ENCODE peak calls at places on chromosomes 12 and 14, in eight cellular contexts. One of them, this sample, is unnamed.

GRCh38 chr12:57368349-57369095 is 62.3 kb downstream of the R3HDM2 start:
- DNase-seq in right atrium auricular region: no peak
- DNase-seq in right cardiac atrium: no peak
- DNase-seq in lung: no peak
- DNase-seq in CD8-positive, alpha-beta T cell: no peak
- DNase-seq in tibial nerve: no peak
- DNase-seq in uterus: no peak
- DNase-seq in left ventricle myocardium inferior: no peak
- DNase-seq in this sample: no peak

GRCh38 chr12:20350495-20350894 is 17.8 kb upstream of the PDE3A start:
- DNase-seq in tibial nerve: no peak
- DNase-seq in CD8-positive, alpha-beta T cell: no peak
- DNase-seq in right atrium auricular region: no peak
- DNase-seq in left ventricle myocardium inferior: no peak
- DNase-seq in uterus: no peak
- DNase-seq in right cardiac atrium: no peak
- DNase-seq in lung: no peak
- DNase-seq in this sample: peak; percentile 45

GRCh38 chr12:123131879-123132402 is 18.9 kb downstream of the PITPNM2 start:
- DNase-seq in tibial nerve: no peak
- DNase-seq in uterus: no peak
- DNase-seq in right cardiac atrium: no peak
- DNase-seq in lung: peak; percentile 61
- DNase-seq in left ventricle myocardium inferior: no peak
- DNase-seq in CD8-positive, alpha-beta T cell: peak; percentile 73
- DNase-seq in right atrium auricular region: peak; percentile 63
- DNase-seq in this sample: no peak

GRCh38 chr12:126189856-126190255 is 1124.6 kb downstream of the AACS start:
- DNase-seq in tibial nerve: no peak
- DNase-seq in uterus: no peak
- DNase-seq in CD8-positive, alpha-beta T cell: no peak
- DNase-seq in lung: no peak
- DNase-seq in right atrium auricular region: no peak
- DNase-seq in left ventricle myocardium inferior: no peak
- DNase-seq in right cardiac atrium: no peak
- DNase-seq in this sample: no peak

GRCh38 chr12:39621670-39622069 is 2.1 kb upstream of the ABCD2 start:
- DNase-seq in uterus: no peak
- DNase-seq in CD8-positive, alpha-beta T cell: no peak
- DNase-seq in tibial nerve: no peak
- DNase-seq in right cardiac atrium: no peak
- DNase-seq in right atrium auricular region: no peak
- DNase-seq in lung: no peak
- DNase-seq in left ventricle myocardium inferior: no peak
- DNase-seq in this sample: no peak

GRCh38 chr12:21502164-21502496 is 541 bp downstream of the GOLT1B start:
- DNase-seq in right atrium auricular region: no peak
- DNase-seq in lung: no peak
- DNase-seq in tibial nerve: no peak
- DNase-seq in uterus: no peak
- DNase-seq in right cardiac atrium: peak; percentile 64
- DNase-seq in left ventricle myocardium inferior: no peak
- DNase-seq in CD8-positive, alpha-beta T cell: no peak
- DNase-seq in this sample: no peak

GRCh38 chr12:27969011-27969900 is 3.3 kb downstream of the PTHLH start:
- DNase-seq in uterus: peak; percentile 16
- DNase-seq in tibial nerve: no peak
- DNase-seq in CD8-positive, alpha-beta T cell: no peak
- DNase-seq in lung: no peak
- DNase-seq in right cardiac atrium: peak; percentile 67
- DNase-seq in left ventricle myocardium inferior: peak; percentile 21
- DNase-seq in right atrium auricular region: no peak
- DNase-seq in this sample: no peak

GRCh38 chr12:53533476-53533875 is 26.2 kb upstream of the NPFF start:
- DNase-seq in lung: no peak
- DNase-seq in CD8-positive, alpha-beta T cell: no peak
- DNase-seq in right atrium auricular region: no peak
- DNase-seq in right cardiac atrium: no peak
- DNase-seq in uterus: no peak
- DNase-seq in left ventricle myocardium inferior: no peak
- DNase-seq in tibial nerve: no peak
- DNase-seq in this sample: no peak

GRCh38 chr14:96072076-96072475 is 32.9 kb downstream of the C14orf132 start:
- DNase-seq in uterus: no peak
- DNase-seq in right cardiac atrium: no peak
- DNase-seq in right atrium auricular region: no peak
- DNase-seq in CD8-positive, alpha-beta T cell: no peak
- DNase-seq in lung: no peak
- DNase-seq in tibial nerve: no peak
- DNase-seq in left ventricle myocardium inferior: no peak
- DNase-seq in this sample: no peak

GRCh38 chr12:106392746-106393145 is 35.2 kb downstream of the POLR3B start:
- DNase-seq in uterus: no peak
- DNase-seq in tibial nerve: no peak
- DNase-seq in left ventricle myocardium inferior: no peak
- DNase-seq in lung: no peak
- DNase-seq in CD8-positive, alpha-beta T cell: no peak
- DNase-seq in right cardiac atrium: no peak
- DNase-seq in right atrium auricular region: no peak
- DNase-seq in this sample: no peak

GRCh38 chr12:7439579-7440505 is 4.1 kb downstream of the CD163L1 start:
- DNase-seq in lung: peak; percentile 51
- DNase-seq in CD8-positive, alpha-beta T cell: no peak
- DNase-seq in right atrium auricular region: no peak
- DNase-seq in uterus: no peak
- DNase-seq in right cardiac atrium: peak; percentile 56
- DNase-seq in left ventricle myocardium inferior: no peak
- DNase-seq in tibial nerve: no peak
- DNase-seq in this sample: peak; percentile 89

GRCh38 chr12:13211859-13212664 is 15.5 kb downstream of the EMP1 start:
- DNase-seq in right atrium auricular region: no peak
- DNase-seq in CD8-positive, alpha-beta T cell: peak; percentile 71
- DNase-seq in uterus: peak; percentile 59
- DNase-seq in tibial nerve: peak; percentile 80
- DNase-seq in left ventricle myocardium inferior: no peak
- DNase-seq in right cardiac atrium: no peak
- DNase-seq in lung: peak; percentile 62
- DNase-seq in this sample: no peak

GRCh38 chr12:127552838-127553237 is 714.1 kb upstream of the TMEM132C start:
- DNase-seq in right cardiac atrium: no peak
- DNase-seq in left ventricle myocardium inferior: no peak
- DNase-seq in tibial nerve: no peak
- DNase-seq in uterus: no peak
- DNase-seq in lung: no peak
- DNase-seq in CD8-positive, alpha-beta T cell: no peak
- DNase-seq in right atrium auricular region: no peak
- DNase-seq in this sample: no peak

GRCh38 chr14:51616724-51617409 is 34.8 kb upstream of the FRMD6 start:
- DNase-seq in tibial nerve: no peak
- DNase-seq in left ventricle myocardium inferior: no peak
- DNase-seq in uterus: no peak
- DNase-seq in lung: peak; percentile 37
- DNase-seq in right cardiac atrium: no peak
- DNase-seq in right atrium auricular region: no peak
- DNase-seq in CD8-positive, alpha-beta T cell: no peak
- DNase-seq in this sample: peak; percentile 65

GRCh38 chr12:3253682-3254275 is 176.6 kb downstream of the TSPAN9 start:
- DNase-seq in lung: no peak
- DNase-seq in right atrium auricular region: no peak
- DNase-seq in right cardiac atrium: peak; percentile 60
- DNase-seq in tibial nerve: no peak
- DNase-seq in left ventricle myocardium inferior: peak; percentile 56
- DNase-seq in CD8-positive, alpha-beta T cell: no peak
- DNase-seq in uterus: no peak
- DNase-seq in this sample: no peak

GRCh38 chr14:105493921-105494605 is 3.0 kb downstream of the TEDC1 start:
- DNase-seq in left ventricle myocardium inferior: peak; percentile 11
- DNase-seq in uterus: no peak
- DNase-seq in right atrium auricular region: no peak
- DNase-seq in lung: no peak
- DNase-seq in tibial nerve: no peak
- DNase-seq in CD8-positive, alpha-beta T cell: no peak
- DNase-seq in right cardiac atrium: peak; percentile 70
- DNase-seq in this sample: no peak

GRCh38 chr14:56816575-56817391 is 6.5 kb upstream of the OTX2 start:
- DNase-seq in CD8-positive, alpha-beta T cell: no peak
- DNase-seq in tibial nerve: no peak
- DNase-seq in lung: no peak
- DNase-seq in uterus: no peak
- DNase-seq in right cardiac atrium: no peak
- DNase-seq in right atrium auricular region: no peak
- DNase-seq in left ventricle myocardium inferior: no peak
- DNase-seq in this sample: no peak
- H3K4me3 ChIP-seq in CD8-positive, alpha-beta T cell: no peak overlapping the region
- H3K4me3 ChIP-seq in tibial nerve: no peak overlapping the region
- H3K4me3 ChIP-seq in lung: no peak overlapping the region
- H3K4me3 ChIP-seq in uterus: no peak overlapping the region
- H3K4me3 ChIP-seq in right cardiac atrium: no peak overlapping the region
- H3K4me3 ChIP-seq in right atrium auricular region: no peak overlapping the region
- H3K4me3 ChIP-seq in left ventricle myocardium inferior: no peak overlapping the region
- H3K4me3 ChIP-seq in this sample: no peak overlapping the region

GRCh38 chr12:116734156-116734768 is 3.6 kb downstream of the SPRING1 start:
- DNase-seq in right atrium auricular region: no peak
- DNase-seq in uterus: no peak
- DNase-seq in left ventricle myocardium inferior: no peak
- DNase-seq in tibial nerve: no peak
- DNase-seq in CD8-positive, alpha-beta T cell: no peak
- DNase-seq in lung: no peak
- DNase-seq in right cardiac atrium: no peak
- DNase-seq in this sample: no peak

GRCh38 chr12:116735084-116735483 is 2.8 kb downstream of the SPRING1 start:
- DNase-seq in lung: no peak
- DNase-seq in left ventricle myocardium inferior: no peak
- DNase-seq in right cardiac atrium: no peak
- DNase-seq in CD8-positive, alpha-beta T cell: no peak
- DNase-seq in right atrium auricular region: no peak
- DNase-seq in uterus: no peak
- DNase-seq in tibial nerve: no peak
- DNase-seq in this sample: no peak

GRCh38 chr12:116737774-116738657 is at the start of the genes RNFT2 and SPRING1:
- DNase-seq in tibial nerve: peak; percentile 99
- DNase-seq in uterus: peak; percentile 99
- DNase-seq in CD8-positive, alpha-beta T cell: peak; percentile 99
- DNase-seq in right cardiac atrium: peak; percentile 100
- DNase-seq in lung: peak; percentile 100
- DNase-seq in left ventricle myocardium inferior: peak; percentile 99
- DNase-seq in right atrium auricular region: peak; percentile 99
- DNase-seq in this sample: peak; percentile 99

GRCh38 chr12:116736962-116737773 is 701 bp downstream of the SPRING1 start:
- DNase-seq in uterus: no peak
- DNase-seq in tibial nerve: no peak
- DNase-seq in right atrium auricular region: no peak
- DNase-seq in CD8-positive, alpha-beta T cell: no peak
- DNase-seq in lung: no peak
- DNase-seq in right cardiac atrium: no peak
- DNase-seq in left ventricle myocardium inferior: no peak
- DNase-seq in this sample: peak; percentile 9

GRCh38 chr12:116735951-116736599 is 1.8 kb downstream of the SPRING1 start:
- DNase-seq in tibial nerve: no peak
- DNase-seq in CD8-positive, alpha-beta T cell: no peak
- DNase-seq in right atrium auricular region: no peak
- DNase-seq in left ventricle myocardium inferior: no peak
- DNase-seq in right cardiac atrium: no peak
- DNase-seq in uterus: no peak
- DNase-seq in lung: peak; percentile 67
- DNase-seq in this sample: no peak
- H3K4me3 ChIP-seq in tibial nerve: no peak overlapping the region
- H3K4me3 ChIP-seq in CD8-positive, alpha-beta T cell: peak overlapping the region; percentile 24
- H3K4me3 ChIP-seq in right atrium auricular region: peak overlapping the region; percentile 93
- H3K4me3 ChIP-seq in left ventricle myocardium inferior: peak overlapping the region; percentile 98
- H3K4me3 ChIP-seq in right cardiac atrium: peak overlapping the region; percentile 90
- H3K4me3 ChIP-seq in uterus: no peak overlapping the region
- H3K4me3 ChIP-seq in lung: no peak overlapping the region
- H3K4me3 ChIP-seq in this sample: no peak overlapping the region

DNA sequence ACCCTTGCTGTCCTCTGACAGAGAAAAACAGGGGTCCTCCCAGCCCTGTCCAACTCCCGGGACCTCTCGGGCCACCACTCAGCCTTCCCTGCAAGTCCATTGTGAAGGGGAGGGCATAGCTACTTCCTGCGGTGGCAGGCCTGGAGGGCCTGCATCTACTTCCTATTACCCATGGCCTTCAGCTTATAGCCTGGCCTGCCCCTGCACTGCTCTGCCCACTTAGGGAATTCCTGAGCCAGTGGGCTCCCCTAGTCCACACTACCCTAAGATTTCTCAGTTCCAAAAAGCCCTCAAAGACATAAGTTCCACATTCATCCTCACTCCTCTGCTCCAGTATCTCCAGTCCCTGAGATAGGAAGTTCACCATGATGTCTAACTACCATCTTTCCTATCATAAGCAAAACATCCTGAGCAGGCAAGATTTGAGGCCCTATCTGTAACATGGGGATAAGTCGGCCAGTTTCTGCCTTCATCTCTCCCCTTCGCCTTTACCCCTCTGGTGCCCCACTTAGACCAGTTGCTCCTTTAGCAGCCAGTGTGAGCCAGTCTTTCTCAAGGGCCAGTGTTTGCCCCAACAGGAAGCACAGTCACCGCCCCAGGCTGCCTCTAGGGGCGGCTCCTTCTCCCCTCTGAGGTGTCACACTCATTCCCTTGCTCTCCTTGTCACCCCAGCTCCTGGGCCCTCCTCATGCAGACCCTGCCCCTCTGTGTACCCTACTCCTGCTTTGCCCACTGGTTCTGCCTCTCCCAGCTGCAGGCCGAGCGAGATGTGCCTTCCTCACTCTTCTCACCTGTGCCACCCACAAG is 10.9 kb downstream of the HDAC7 start:
- DNase-seq in tibial nerve: no peak
- DNase-seq in right atrium auricular region: no peak
- DNase-seq in uterus: no peak
- DNase-seq in lung: no peak
- DNase-seq in left ventricle myocardium inferior: no peak
- DNase-seq in CD8-positive, alpha-beta T cell: peak; percentile 52
- DNase-seq in right cardiac atrium: peak; percentile 62
- DNase-seq in this sample: no peak
- H3K4me3 ChIP-seq in tibial nerve: no peak overlapping the region
- H3K4me3 ChIP-seq in right atrium auricular region: peak overlapping the region; percentile 9
- H3K4me3 ChIP-seq in uterus: no peak overlapping the region
- H3K4me3 ChIP-seq in lung: no peak overlapping the region
- H3K4me3 ChIP-seq in left ventricle myocardium inferior: peak overlapping the region; percentile 45
- H3K4me3 ChIP-seq in CD8-positive, alpha-beta T cell: peak overlapping the region; percentile 41
- H3K4me3 ChIP-seq in right cardiac atrium: no peak overlapping the region
- H3K4me3 ChIP-seq in this sample: no peak overlapping the region

DNA sequence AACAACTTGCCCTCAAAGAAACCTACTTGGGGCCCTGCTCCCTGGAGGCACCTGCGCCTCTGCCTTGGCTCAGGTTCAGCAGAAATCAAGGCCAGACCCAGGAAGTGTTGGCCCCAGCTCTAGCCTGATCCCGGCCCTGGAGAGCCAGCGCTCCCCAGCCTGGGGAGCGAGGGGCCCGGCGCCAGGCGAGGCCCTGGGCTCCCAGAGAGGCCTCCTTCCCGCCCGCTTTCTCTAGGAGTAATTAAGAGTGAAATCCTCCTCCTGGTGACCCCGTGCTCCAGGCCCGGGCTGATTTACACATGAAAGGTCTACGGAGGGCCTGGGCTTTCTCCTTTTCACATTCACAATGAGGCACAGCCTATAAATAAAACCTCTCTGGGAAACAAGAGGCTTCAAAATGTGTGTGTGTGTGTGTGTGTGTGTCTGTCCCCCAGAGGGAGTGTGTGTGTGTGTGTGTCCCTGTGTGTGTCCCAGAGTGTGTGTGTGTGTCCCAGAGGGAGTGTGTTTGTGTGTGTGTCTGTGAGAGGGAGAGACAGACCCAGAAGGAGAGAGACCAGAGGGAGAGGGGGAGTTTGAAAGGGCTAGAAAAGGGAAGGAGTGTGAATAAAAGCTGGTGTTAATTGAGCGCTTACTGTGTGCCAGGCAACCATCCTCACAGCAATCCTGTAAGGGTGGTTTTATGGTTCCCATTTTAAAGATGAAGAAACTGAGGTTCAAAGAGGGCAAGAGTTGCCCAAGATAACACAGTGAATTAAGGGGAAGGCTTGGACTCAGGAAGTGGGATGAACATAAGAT is 23.8 kb upstream of the COX6A1 start:
- DNase-seq in lung: no peak
- DNase-seq in right atrium auricular region: no peak
- DNase-seq in tibial nerve: no peak
- DNase-seq in left ventricle myocardium inferior: no peak
- DNase-seq in uterus: no peak
- DNase-seq in CD8-positive, alpha-beta T cell: no peak
- DNase-seq in right cardiac atrium: no peak
- DNase-seq in this sample: no peak
- H3K4me3 ChIP-seq in lung: no peak overlapping the region
- H3K4me3 ChIP-seq in right atrium auricular region: no peak overlapping the region
- H3K4me3 ChIP-seq in tibial nerve: no peak overlapping the region
- H3K4me3 ChIP-seq in left ventricle myocardium inferior: no peak overlapping the region
- H3K4me3 ChIP-seq in uterus: no peak overlapping the region
- H3K4me3 ChIP-seq in CD8-positive, alpha-beta T cell: no peak overlapping the region
- H3K4me3 ChIP-seq in right cardiac atrium: no peak overlapping the region
- H3K4me3 ChIP-seq in this sample: no peak overlapping the region

This sample was measured in MG63.